ENCODE peak calls at places on chromosomes 7 and 10, in four cellular contexts. I is gastrocnemius medialis, V is MM.1S, L is mammary epithelial cell. X is an unnamed sample.

GRCh38 chr7:147990837-147991236 is 599.7 kb upstream of the C7orf33 start:
- DNase-seq in I (no peak), V (no peak), L (no peak), X (no peak)

GRCh38 chr10:90451283-90451682 is 406.6 kb downstream of the HTR7 start:
- DNase-seq in I (no peak), V (no peak), L (peak), X (no peak)

GRCh38 chr7:34247468-34247867 is 342.1 kb downstream of the BMPER start:
- DNase-seq in I (no peak), V (no peak), L (peak), X (no peak)

GRCh38 chr10:29834990-29835569 is 200.3 kb upstream of the SVIL start:
- DNase-seq in I (no peak), V (no peak), L (no peak), X (no peak)

GRCh38 chr10:102419561-102420442 is 834 bp upstream of the FBXL15 start:
- DNase-seq in I (peak), V (peak), L (no peak), X (peak)

GRCh38 chr10:127910464-127910770 is 3.5 kb downstream of the PTPRE start:
- DNase-seq in I (no peak), V (no peak), L (no peak), X (no peak)

GRCh38 chr7:98194186-98194585 is 17.1 kb upstream of the BHLHA15 start:
- DNase-seq in I (no peak), V (no peak), L (no peak), X (no peak)

GRCh38 chr7:134470864-134471263 is 12.0 kb upstream of the AKR1B1 start:
- DNase-seq in I (no peak), V (no peak), L (peak), X (no peak)

GRCh38 chr7:158695726-158696452 is 8.7 kb downstream of the NCAPG2 start:
- DNase-seq in I (peak), V (no peak), L (peak), X (peak)

GRCh38 chr10:6321880-6322279 is 119.1 kb downstream of the PFKFB3 start:
- DNase-seq in I (no peak), V (no peak), L (peak), X (no peak)

DNA sequence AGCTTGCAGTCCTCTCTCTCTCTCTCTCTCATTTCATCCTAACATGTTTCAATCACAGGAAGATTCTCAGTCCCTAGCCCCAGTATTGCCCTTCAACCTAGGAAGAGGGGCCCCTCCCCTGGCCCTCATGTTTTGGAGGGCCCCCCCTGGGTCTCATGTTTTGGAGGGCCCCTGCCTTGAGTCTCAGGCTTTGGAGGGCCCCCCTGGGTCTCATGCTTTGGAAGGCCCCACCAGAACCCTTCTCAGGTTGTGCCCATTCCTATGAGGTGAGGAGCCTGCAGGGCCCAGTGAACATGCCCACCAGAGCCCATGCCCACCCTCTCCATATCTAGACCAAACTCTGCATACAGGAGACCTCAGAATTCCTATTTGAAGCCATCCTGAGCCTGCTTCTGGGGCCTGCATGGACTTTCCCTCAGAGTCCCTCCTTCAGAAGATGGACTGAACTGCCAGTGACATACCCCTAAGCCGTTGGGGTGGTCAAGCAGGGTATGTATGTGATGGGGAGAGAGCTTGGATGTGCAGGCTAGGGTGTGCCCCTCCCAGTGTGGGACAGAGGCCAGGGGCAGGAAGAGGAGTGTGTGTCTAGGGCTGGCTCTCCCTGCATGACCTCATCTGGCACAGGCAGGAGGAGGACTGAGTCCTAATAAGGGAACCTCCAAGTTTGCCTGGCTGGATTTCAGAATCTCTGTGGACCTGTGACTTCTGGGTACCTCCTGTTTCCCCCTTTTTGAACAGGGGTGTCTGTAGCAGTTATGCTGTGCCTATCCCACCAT is 8.1 kb upstream of the VDAC2 start:
- DNase-seq in I (peak), V (no peak), L (no peak), X (no peak)
- H3K27ac ChIP-seq in I (no peak), V (no peak), L (no peak), X (no peak)

GRCh38 chr7:87220026-87220733 is 648 bp upstream of the TMEM243 start:
- DNase-seq in I (peak), V (peak), L (peak), X (peak)

GRCh38 chr7:87217983-87218653 is 1.4 kb downstream of the TMEM243 start:
- DNase-seq in I (no peak), V (no peak), L (no peak), X (no peak)

GRCh38 chr7:87218941-87219544 is 489 bp downstream of the TMEM243 start:
- DNase-seq in I (peak), V (peak), L (peak), X (no peak)

GRCh38 chr7:87219545-87220025 is at the start of gene TMEM243:
- DNase-seq in I (peak), V (peak), L (peak), X (peak)

GRCh38 chr7:87220734-87221215 is 1.2 kb upstream of the TMEM243 start:
- DNase-seq in I (peak), V (peak), L (no peak), X (peak)
- H3K27ac ChIP-seq in I (no peak), V (peak), L (no peak), X (peak)

GRCh38 chr10:46515402-46516192 is 40.9 kb downstream of the GPRIN2 start:
- DNase-seq in I (no peak), V (no peak), L (no peak), X (no peak)
- H3K27ac ChIP-seq in I (no peak), V (no peak), L (no peak), X (no peak)

GRCh38 chr10:95530561-95530960 is 30.6 kb downstream of the SORBS1 start:
- DNase-seq in I (no peak), V (no peak), L (no peak), X (no peak)

GRCh38 chr10:95530021-95530420 is 31.1 kb downstream of the SORBS1 start:
- DNase-seq in I (no peak), V (no peak), L (no peak), X (no peak)

GRCh38 chr10:95524358-95525032 is 36.7 kb downstream of the SORBS1 start:
- DNase-seq in I (no peak), V (no peak), L (no peak), X (no peak)

GRCh38 chr10:95525033-95525418 is 36.1 kb downstream of the SORBS1 start:
- DNase-seq in I (peak), V (no peak), L (peak), X (no peak)

DNA sequence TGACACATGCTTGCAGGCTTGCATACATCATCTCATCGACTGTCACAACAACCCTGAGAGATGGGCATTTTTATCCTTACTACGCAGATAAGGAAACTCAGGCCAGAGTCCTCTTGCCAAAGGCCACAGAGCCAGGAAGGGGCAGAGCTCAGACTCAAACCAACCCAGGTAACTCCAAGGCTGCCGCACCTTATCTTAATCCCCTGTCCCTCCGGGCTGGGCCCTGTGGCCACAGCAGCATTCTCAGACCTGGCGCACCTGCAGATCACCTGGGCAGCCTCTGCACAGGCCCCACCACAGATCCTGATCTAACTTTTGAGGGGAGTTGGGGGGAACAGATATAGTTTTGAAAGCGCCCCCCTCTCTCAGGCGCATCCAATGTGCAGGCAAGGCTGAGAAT is 35.1 kb downstream of the SORBS1 start:
- DNase-seq in I (no peak), V (no peak), L (no peak), X (no peak)
- H3K27ac ChIP-seq in I (peak), V (no peak), L (no peak), X (no peak)

DNA sequence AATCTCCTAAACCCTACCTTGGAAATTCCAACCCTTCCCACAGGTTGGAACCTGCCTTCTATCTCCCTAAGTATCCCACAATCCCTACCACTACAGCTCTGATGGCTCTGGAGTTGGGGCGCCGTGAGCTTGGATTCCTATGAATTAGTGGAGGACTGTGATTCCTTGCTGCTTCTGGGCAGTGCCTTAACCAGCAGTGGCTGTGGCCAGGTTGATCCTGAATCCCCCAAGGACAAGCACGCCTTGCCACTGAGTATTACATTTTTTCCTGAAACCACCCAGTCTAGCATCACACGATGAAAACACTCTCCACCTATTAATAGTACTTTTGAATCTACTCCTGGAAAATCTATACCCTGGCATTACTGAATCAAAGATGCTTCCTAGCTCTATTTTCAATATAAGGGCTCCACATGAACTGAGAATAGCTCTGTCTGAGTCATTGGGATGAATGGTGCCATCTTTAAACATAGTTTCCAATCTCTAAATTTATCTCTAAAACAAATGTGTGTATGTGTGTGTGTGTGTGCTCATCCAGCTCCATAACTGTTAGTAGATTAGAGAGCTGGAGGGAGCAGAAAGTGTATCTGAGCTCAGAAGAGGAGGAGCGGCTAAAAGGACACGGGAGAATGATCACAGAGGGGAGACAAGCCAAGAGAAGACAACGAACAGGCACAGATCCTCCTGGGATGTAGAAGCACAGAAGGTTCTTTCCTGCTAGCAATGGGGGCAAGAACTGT is 11.9 kb upstream of the INPP5F start:
- DNase-seq in I (no peak), V (no peak), L (no peak), X (no peak)
- H3K27ac ChIP-seq in I (peak), V (no peak), L (no peak), X (no peak)

GRCh38 chr10:70600512-70601395 is 1.8 kb downstream of the PRF1 start:
- DNase-seq in I (no peak), V (no peak), L (no peak), X (no peak)
- H3K27ac ChIP-seq in I (no peak), V (no peak), L (no peak), X (no peak)

DNA sequence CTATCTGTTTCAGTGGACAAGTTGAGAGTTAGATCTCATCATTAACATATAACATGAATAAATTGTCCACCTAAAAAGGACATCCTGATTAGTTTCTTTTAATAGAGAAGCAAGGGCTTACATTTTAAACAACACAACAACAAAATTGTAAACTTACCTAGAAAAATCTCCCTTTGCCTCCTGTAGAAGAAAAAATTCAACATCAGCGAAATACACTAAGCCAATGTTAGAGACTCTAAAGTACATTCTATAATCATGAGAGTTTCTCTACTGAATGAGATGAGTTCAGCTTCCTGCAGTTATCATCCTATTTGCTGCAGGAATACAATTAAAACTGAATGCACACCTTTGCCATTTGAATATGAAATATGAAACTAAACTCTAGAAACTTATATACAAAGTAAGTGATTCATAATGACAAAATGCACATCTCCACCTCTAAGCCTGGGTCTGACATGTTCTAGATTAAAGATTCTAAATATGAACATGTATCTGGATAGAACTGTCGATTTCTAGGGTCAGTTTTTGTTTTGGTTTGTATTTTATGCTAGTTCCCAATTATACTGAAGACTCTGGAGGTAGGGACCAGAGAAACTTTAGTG is 174.8 kb downstream of the PRPF18 start:
- DNase-seq in I (no peak), V (peak), L (no peak), X (no peak)
- H3K27ac ChIP-seq in I (no peak), V (no peak), L (no peak), X (no peak)

DNA sequence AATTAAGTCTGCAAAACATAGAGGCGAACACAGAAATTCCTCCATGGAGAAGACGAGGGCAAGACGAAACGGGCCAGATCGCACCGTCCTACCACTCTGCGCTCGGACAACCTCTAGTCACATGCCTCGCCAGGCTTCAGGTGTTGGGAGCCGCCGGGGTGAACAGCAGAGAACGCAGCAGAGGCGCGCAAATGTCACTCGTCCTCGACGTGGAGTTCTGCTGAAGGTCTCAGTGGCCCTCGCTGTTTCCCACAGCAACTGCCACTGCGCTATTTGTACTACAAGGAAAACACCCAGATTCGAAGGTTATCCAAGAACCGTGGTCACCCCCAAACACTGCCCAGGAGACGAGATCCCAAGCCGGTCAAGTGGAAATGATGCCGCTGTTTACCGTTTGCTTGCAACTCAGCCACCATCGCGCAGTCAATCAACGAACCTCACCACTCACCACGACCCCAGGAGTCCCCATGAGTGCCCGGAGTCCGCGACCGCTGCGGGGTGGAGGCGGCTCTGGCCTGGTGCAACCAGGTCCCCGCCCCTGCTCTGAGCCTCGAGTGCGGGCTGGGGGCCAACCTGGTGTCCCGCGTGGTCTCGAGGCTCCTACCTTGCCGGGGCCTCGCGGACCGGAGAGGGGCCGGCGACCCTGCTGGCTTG is 9.1 kb downstream of the CTBP2 start:
- DNase-seq in I (no peak), V (no peak), L (no peak), X (no peak)
- H3K27ac ChIP-seq in I (peak), V (no peak), L (no peak), X (no peak)